ENCODE peak calls at places on chromosomes 11 and 22, in eight cellular contexts. G is SK-N-SH, Y is pancreas, X is ovary, I is HepG2, H is IMR-90, T is colonic mucosa, R is mammary epithelial cell. N is an unnamed sample.
A peak's percentile ranks its signal among the peaks of the same experiment; 100 is the strongest.

GRCh38 chr22:32082331-32082730 is 39.3 kb downstream of the SLC5A1 start:
- DNase-seq in H (no peak), T (no peak), I (no peak), R (no peak), G (no peak), Y (no peak), X (no peak), N (no peak)

GRCh38 chr11:86719781-86720463 is 47.5 kb upstream of the ME3 start:
- DNase-seq in I (no peak), T (no peak), G (no peak), Y (no peak), R (peak; percentile 87), X (no peak), H (peak; percentile 85), N (no peak)

GRCh38 chr22:42489000-42489399 is 30.6 kb downstream of the RRP7A start:
- DNase-seq in T (no peak), R (no peak), H (no peak), I (no peak), G (no peak), X (no peak), Y (no peak), N (no peak)

GRCh38 chr11:12196335-12196734 is 85.9 kb downstream of the MICAL2 start:
- DNase-seq in H (no peak), X (no peak), R (no peak), T (no peak), G (no peak), I (no peak), Y (no peak), N (no peak)

GRCh38 chr22:31530816-31531180 is 34.5 kb downstream of the SFI1 start:
- DNase-seq in T (no peak), H (no peak), G (no peak), R (no peak), Y (no peak), X (no peak), I (no peak), N (no peak)

GRCh38 chr11:76614471-76615183 is 55.9 kb downstream of the LRRC32 start:
- DNase-seq in I (no peak), R (no peak), H (no peak), Y (no peak), G (peak; percentile 58), T (no peak), X (no peak), N (no peak)

GRCh38 chr11:27004103-27004502 is 10.2 kb downstream of the FIBIN start:
- DNase-seq in H (no peak), Y (no peak), X (no peak), I (no peak), G (no peak), T (no peak), R (no peak), N (no peak)

GRCh38 chr11:46554205-46555162 is 39.3 kb downstream of the AMBRA1 start:
- DNase-seq in I (peak; percentile 99), G (no peak), T (no peak), R (peak; percentile 84), Y (no peak), X (no peak), H (peak; percentile 80), N (peak; percentile 93)

GRCh38 chr11:46275964-46276641 is 1.4 kb upstream of the CREB3L1 start:
- DNase-seq in H (no peak), I (peak; percentile 46), T (peak; percentile 91), Y (peak; percentile 80), X (no peak), G (no peak), R (no peak), N (peak; percentile 95)

GRCh38 chr11:87150936-87151335 is 113.2 kb downstream of the TMEM135 start:
- DNase-seq in R (peak; percentile 18), T (no peak), G (no peak), X (no peak), Y (no peak), I (no peak), H (peak; percentile 26), N (no peak)

GRCh38 chr11:26849009-26849408 is 127.1 kb upstream of the SLC5A12 start:
- DNase-seq in Y (no peak), H (no peak), R (no peak), X (no peak), G (no peak), I (no peak), T (no peak), N (no peak)

GRCh38 chr11:36750349-36750748 is 152.3 kb upstream of the RAG2 start:
- DNase-seq in G (no peak), R (no peak), I (no peak), Y (no peak), X (no peak), T (no peak), H (no peak), N (no peak)

GRCh38 chr11:108003623-108004022 is 5.1 kb upstream of the CUL5 start:
- DNase-seq in R (no peak), H (no peak), I (no peak), Y (no peak), G (no peak), T (no peak), X (no peak), N (no peak)

GRCh38 chr11:75654314-75654713 is 14.5 kb downstream of the MAP6 start:
- DNase-seq in T (no peak), R (peak; percentile 93), Y (no peak), G (no peak), I (no peak), X (no peak), H (peak; percentile 84), N (no peak)

GRCh38 chr22:31361743-31362142 is 15.6 kb upstream of the PATZ1 start:
- DNase-seq in H (no peak), X (no peak), R (no peak), G (no peak), T (no peak), Y (no peak), I (no peak), N (no peak)

GRCh38 chr22:22424210-22424800 is 84.2 kb downstream of the ZNF280B start:
- DNase-seq in G (no peak), H (no peak), X (no peak), I (no peak), Y (no peak), T (no peak), R (no peak), N (no peak)
- H3K36me3 ChIP-seq in G (no peaks in the 10 kb centered on the region), H (no peaks in the 10 kb centered on the region), X (no peaks in the 10 kb centered on the region), I (no peaks in the 10 kb centered on the region), Y (no peaks in the 10 kb centered on the region), T (no peaks in the 10 kb centered on the region), R (no peaks in the 10 kb centered on the region), N (no peaks in the 10 kb centered on the region)

GRCh38 chr22:47206185-47206584 is 443.7 kb downstream of the TBC1D22A start:
- DNase-seq in H (no peak), R (no peak), T (peak; percentile 16), X (no peak), Y (no peak), G (no peak), I (no peak), N (peak; percentile 31)
- H3K9me3 ChIP-seq in H (peaks cover 3% of the 10 kb centered on the region), R (peaks cover 33% of the 10 kb centered on the region), T (no peaks in the 10 kb centered on the region), X (no peaks in the 10 kb centered on the region), Y (no peaks in the 10 kb centered on the region), G (no peaks in the 10 kb centered on the region), I (no peaks in the 10 kb centered on the region), N (no peaks in the 10 kb centered on the region)

DNA sequence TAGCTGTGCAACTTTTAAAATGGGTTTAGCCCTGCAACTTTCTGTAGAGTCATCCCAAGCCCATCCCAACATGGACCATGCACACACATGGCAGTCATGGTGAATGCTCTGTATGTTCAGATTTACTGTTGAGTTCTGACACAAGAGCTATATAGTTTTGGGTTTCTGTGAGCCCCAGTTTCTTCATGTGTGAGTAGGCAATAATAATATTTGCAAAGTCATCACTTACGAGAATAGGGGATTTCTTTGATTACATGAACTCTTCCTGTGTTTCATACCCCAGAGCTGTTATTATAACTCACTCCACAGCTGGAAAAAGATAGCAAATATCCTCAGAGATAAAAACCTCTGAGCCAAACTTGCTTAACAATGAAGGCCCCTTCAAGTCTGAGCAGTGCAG is 768.0 kb upstream of the API5 start:
- DNase-seq in I (no peak), Y (no peak), T (no peak), X (no peak), R (no peak), H (no peak), G (no peak), N (no peak)
- H3K4me3 ChIP-seq in I (no peak overlapping the region), Y (no peak overlapping the region), T (no peak overlapping the region), X (no peak overlapping the region), R (no peak overlapping the region), H (no peak overlapping the region), G (no peak overlapping the region), N (no peak overlapping the region)

GRCh38 chr11:128471138-128471661 is 116.2 kb downstream of the ETS1 start:
- DNase-seq in T (no peak), R (no peak), G (no peak), H (no peak), Y (peak; percentile 36), I (no peak), X (no peak), N (peak; percentile 58)
- H3K36me3 ChIP-seq in T (no peaks in the 10 kb centered on the region), R (peaks cover 40% of the 10 kb centered on the region), G (peaks cover 25% of the 10 kb centered on the region), H (peaks cover 23% of the 10 kb centered on the region), Y (no peaks in the 10 kb centered on the region), I (no peaks in the 10 kb centered on the region), X (no peaks in the 10 kb centered on the region), N (peaks cover 5% of the 10 kb centered on the region)

GRCh38 chr11:2653930-2654739 is 45.7 kb downstream of the KCNQ1OT1 start:
- DNase-seq in G (peak; percentile 22), R (no peak), X (no peak), T (peak; percentile 12), H (no peak), Y (no peak), I (no peak), N (no peak)
- H3K9me3 ChIP-seq in G (peaks cover 16% of the 10 kb centered on the region), R (peaks cover 31% of the 10 kb centered on the region), X (no peaks in the 10 kb centered on the region), T (peaks cover 6% of the 10 kb centered on the region), H (peaks cover 76% of the 10 kb centered on the region), Y (no peaks in the 10 kb centered on the region), I (peaks cover 62% of the 10 kb centered on the region), N (no peaks in the 10 kb centered on the region)

GRCh38 chr11:64868904-64869570 is 9.4 kb downstream of the EHD1 start:
- DNase-seq in G (no peak), X (peak; percentile 61), T (no peak), H (peak; percentile 94), I (no peak), Y (no peak), R (peak; percentile 96), N (no peak)
- H3K4me3 ChIP-seq in G (peak overlapping the region; percentile 13), X (no peak overlapping the region), T (no peak overlapping the region), H (no peak overlapping the region), I (no peak overlapping the region), Y (no peak overlapping the region), R (no peak overlapping the region), N (peak overlapping the region; percentile 4)

GRCh38 chr11:65537620-65538231 is 12.8 kb downstream of the SCYL1 start:
- DNase-seq in T (no peak), Y (peak; percentile 47), R (no peak), X (no peak), I (no peak), H (no peak), G (no peak), N (no peak)
- H3K36me3 ChIP-seq in T (peaks cover 13% of the 10 kb centered on the region), Y (no peaks in the 10 kb centered on the region), R (peaks cover 5% of the 10 kb centered on the region), X (no peaks in the 10 kb centered on the region), I (peaks cover 39% of the 10 kb centered on the region), H (peaks cover 54% of the 10 kb centered on the region), G (peaks cover under 1% of the 10 kb centered on the region), N (peaks cover 9% of the 10 kb centered on the region)

N was measured in small intestine.